ENCODE peak calls at places on chromosomes 2 and 18, in five cellular contexts. One of them, this sample, is unnamed.

GRCh38 chr2:72109291-72109690 is 38.4 kb downstream of the CYP26B1 start:
- DNase-seq in SK-MEL-5: no peak
- DNase-seq in posterior vena cava: peak
- DNase-seq in HL-60: no peak
- DNase-seq in substantia nigra: no peak
- DNase-seq in this sample: no peak

GRCh38 chr2:160405077-160405865 is 88.3 kb downstream of the RBMS1 start:
- DNase-seq in HL-60: no peak
- DNase-seq in substantia nigra: no peak
- DNase-seq in SK-MEL-5: peak
- DNase-seq in posterior vena cava: no peak
- DNase-seq in this sample: no peak

GRCh38 chr2:70173520-70173919 is 17.3 kb downstream of the C2orf42 start:
- DNase-seq in HL-60: no peak
- DNase-seq in SK-MEL-5: no peak
- DNase-seq in posterior vena cava: no peak
- DNase-seq in substantia nigra: no peak
- DNase-seq in this sample: no peak

GRCh38 chr2:20539133-20539719 is 92.4 kb downstream of the RHOB start:
- DNase-seq in HL-60: no peak
- DNase-seq in SK-MEL-5: no peak
- DNase-seq in posterior vena cava: no peak
- DNase-seq in substantia nigra: no peak
- DNase-seq in this sample: no peak

GRCh38 chr2:26292646-26293045 is 47.9 kb downstream of the HADHB start:
- DNase-seq in HL-60: no peak
- DNase-seq in posterior vena cava: no peak
- DNase-seq in SK-MEL-5: no peak
- DNase-seq in substantia nigra: no peak
- DNase-seq in this sample: no peak

GRCh38 chr2:51953931-51954330 is 922.0 kb upstream of the NRXN1 start:
- DNase-seq in HL-60: no peak
- DNase-seq in SK-MEL-5: no peak
- DNase-seq in posterior vena cava: no peak
- DNase-seq in substantia nigra: no peak
- DNase-seq in this sample: no peak

GRCh38 chr2:10678225-10678624 is 11.6 kb downstream of the NOL10 start:
- DNase-seq in substantia nigra: no peak
- DNase-seq in HL-60: no peak
- DNase-seq in SK-MEL-5: peak
- DNase-seq in posterior vena cava: no peak
- DNase-seq in this sample: no peak

GRCh38 chr2:101294861-101295260 is 13.6 kb downstream of the RNF149 start:
- DNase-seq in posterior vena cava: no peak
- DNase-seq in HL-60: no peak
- DNase-seq in SK-MEL-5: no peak
- DNase-seq in substantia nigra: no peak
- DNase-seq in this sample: no peak

GRCh38 chr2:175355246-175355645 is 173.7 kb upstream of the ATP5MC3 start:
- DNase-seq in posterior vena cava: no peak
- DNase-seq in substantia nigra: no peak
- DNase-seq in SK-MEL-5: no peak
- DNase-seq in HL-60: no peak
- DNase-seq in this sample: no peak

GRCh38 chr18:75125359-75126331 is 83.3 kb downstream of the PTGR3 start:
- DNase-seq in posterior vena cava: peak
- DNase-seq in substantia nigra: no peak
- DNase-seq in SK-MEL-5: no peak
- DNase-seq in HL-60: no peak
- DNase-seq in this sample: no peak

GRCh38 chr2:220224711-220225519 is 597.5 kb downstream of the SLC4A3 start:
- DNase-seq in HL-60: no peak
- DNase-seq in posterior vena cava: no peak
- DNase-seq in SK-MEL-5: no peak
- DNase-seq in substantia nigra: no peak
- DNase-seq in this sample: no peak

GRCh38 chr2:231707625-231708049 is 688 bp upstream of the PTMA start:
- DNase-seq in substantia nigra: no peak
- DNase-seq in posterior vena cava: no peak
- DNase-seq in SK-MEL-5: no peak
- DNase-seq in HL-60: no peak
- DNase-seq in this sample: no peak

This sample was measured in chondrocyte.